ENCODE peak calls at places on chromosomes 5 and 9, in four cellular contexts. H is PC-3, N is adrenal gland, C is psoas muscle. K is an unnamed sample. For H3K4me1, the result is how much of the 10 kb centered on the place peaks cover.

GRCh38 chr5:135360278-135361274 is 38.5 kb downstream of the MACROH2A1 start:
- DNase-seq in C (no peak), N (no peak), H (no peak), K (no peak)

GRCh38 chr9:87599901-87600610 is 102.4 kb downstream of the DAPK1 start:
- DNase-seq in N (no peak), H (peak), C (no peak), K (no peak)

GRCh38 chr9:135877776-135878527 is 29.4 kb downstream of the CAMSAP1 start:
- DNase-seq in C (no peak), N (no peak), H (no peak), K (no peak)

GRCh38 chr5:127930311-127930710 is 153.3 kb upstream of the SLC12A2 start:
- DNase-seq in H (peak), C (no peak), N (no peak), K (no peak)

GRCh38 chr5:172666251-172666650 is 25.2 kb downstream of the NEURL1B start:
- DNase-seq in H (peak), C (no peak), N (peak), K (peak)

GRCh38 chr5:134174841-134175839 is 1.6 kb downstream of the SKP1 start:
- DNase-seq in C (no peak), H (peak), N (no peak), K (no peak)

GRCh38 chr5:127031863-127032232 is 1.5 kb upstream of the MARCHF3 start:
- DNase-seq in N (no peak), H (no peak), C (no peak), K (no peak)

GRCh38 chr5:142059304-142059940 is 46.6 kb upstream of the GNPDA1 start:
- DNase-seq in H (peak), N (peak), C (no peak), K (peak)

GRCh38 chr5:73230264-73231244 is 57.6 kb downstream of the TMEM174 start:
- DNase-seq in C (no peak), H (no peak), N (no peak), K (no peak)

GRCh38 chr9:72384710-72385475 is 19.9 kb upstream of the ZFAND5 start:
- DNase-seq in H (no peak), C (no peak), N (no peak), K (no peak)

GRCh38 chr9:134991808-134992754 is 74.4 kb upstream of the FCN1 start:
- DNase-seq in N (peak), H (no peak), C (no peak), K (peak)

GRCh38 chr5:76303917-76304316 is 99.2 kb upstream of the IQGAP2 start:
- DNase-seq in C (no peak), H (peak), N (no peak), K (peak)

DNA sequence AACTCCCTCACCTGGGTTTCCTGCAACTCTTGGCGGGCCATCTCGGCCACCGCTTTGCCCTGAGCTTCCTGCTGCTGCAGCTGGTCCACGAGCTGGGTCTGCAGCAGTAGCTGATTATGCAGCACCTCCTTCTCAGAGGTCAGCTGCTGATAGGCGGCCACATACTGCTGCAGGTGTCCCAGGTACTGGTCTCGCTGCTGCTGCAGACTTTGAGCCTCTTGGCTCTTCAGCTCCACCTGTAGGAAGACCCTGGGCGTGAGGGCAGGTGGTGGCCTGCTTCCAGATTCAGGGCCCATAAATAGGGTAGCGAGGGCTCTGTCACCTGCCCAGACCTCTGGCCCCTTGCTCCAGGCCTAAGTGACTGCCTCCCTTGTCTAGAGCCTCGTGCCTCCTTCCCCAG is 16.7 kb downstream of the GOLGA2 start:
- DNase-seq in C (no peak), H (no peak), N (no peak), K (no peak)
- TF ChIP-seq CTCF in C (no peak), H (no peak), N (no peak), K (no peak)

GRCh38 chr5:7272408-7272807 is 123.5 kb upstream of the ADCY2 start:
- DNase-seq in C (no peak), N (no peak), H (no peak), K (no peak)
- H3K4me3 ChIP-seq in C (no peak), N (no peak), H (no peak), K (no peak)

DNA sequence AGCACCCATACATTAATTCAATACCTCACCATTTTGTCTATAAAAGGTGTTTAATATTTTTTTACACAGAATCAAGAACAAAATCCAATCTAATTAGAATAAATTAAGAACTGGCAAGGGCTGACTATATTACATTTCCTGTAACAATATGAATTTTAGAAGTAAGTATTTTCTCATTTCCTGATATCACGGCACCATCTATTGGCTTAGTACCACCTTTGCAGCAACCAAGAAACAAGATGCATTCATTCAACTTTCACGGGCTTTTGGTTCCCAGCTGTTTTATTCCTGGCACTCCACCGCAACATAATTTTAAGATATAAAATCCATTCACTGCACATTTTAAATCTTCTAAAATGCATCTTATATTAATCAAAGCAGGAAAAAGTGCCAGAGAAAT is 20.6 kb downstream of the PSMB7 start:
- DNase-seq in C (no peak), H (no peak), N (no peak), K (no peak)
- H3K4me1 ChIP-seq in C (half or more), H (under half), N (half or more), K (under half)

GRCh38 chr5:112250551-112250950 is 168.5 kb downstream of the EPB41L4A start:
- DNase-seq in C (no peak), H (no peak), N (no peak), K (no peak)

GRCh38 chr5:112240011-112240410 is 179.1 kb downstream of the EPB41L4A start:
- DNase-seq in H (peak), C (no peak), N (no peak), K (no peak)

GRCh38 chr5:112248643-112249042 is 170.4 kb downstream of the EPB41L4A start:
- DNase-seq in C (no peak), H (no peak), N (no peak), K (no peak)

GRCh38 chr5:112247930-112248329 is 171.1 kb downstream of the EPB41L4A start:
- DNase-seq in H (no peak), C (no peak), N (no peak), K (no peak)

GRCh38 chr5:112245616-112246015 is 173.5 kb downstream of the EPB41L4A start:
- DNase-seq in H (no peak), C (no peak), N (no peak), K (no peak)
- TF ChIP-seq CTCF in H (no peak), C (no peak), N (no peak), K (no peak)